ENCODE peak calls at places on chromosomes 4 and X, in four cellular contexts. X, N, L and W are unnamed samples.

GRCh38 chr4:28250646-28251045 is 1390.0 kb downstream of the STIM2 start:
- DNase-seq in X (no peak), N (no peak), L (no peak), W (no peak)

GRCh38 chr4:153513596-153513995 is 47.4 kb downstream of the TMEM131L start:
- DNase-seq in X (no peak), N (no peak), L (no peak), W (no peak)

GRCh38 chr4:177032341-177032740 is 239.6 kb upstream of the VEGFC start:
- DNase-seq in X (no peak), N (no peak), L (no peak), W (no peak)

GRCh38 chrX:81121513-81122363 is 80.0 kb downstream of the HMGN5 start:
- DNase-seq in X (peak), N (peak), L (peak), W (peak)

GRCh38 chrX:69309074-69309792 is 144.0 kb upstream of the PJA1 start:
- DNase-seq in X (no peak), N (no peak), L (no peak), W (no peak)

GRCh38 chrX:50814701-50815476 is 895 bp upstream of the SHROOM4 start:
- DNase-seq in X (no peak), N (peak), L (no peak), W (no peak)

GRCh38 chr4:118033148-118034060 is 882 bp upstream of the NDST3 start:
- DNase-seq in X (no peak), N (peak), L (no peak), W (peak)

GRCh38 chr4:76601791-76602190 is 166.8 kb downstream of the SHROOM3 start:
- DNase-seq in X (no peak), N (no peak), L (no peak), W (no peak)

GRCh38 chr4:104491826-104492771 is 2.6 kb downstream of the CXXC4 start:
- DNase-seq in X (peak), N (peak), L (no peak), W (no peak)

GRCh38 chrX:154505726-154506125 is 10.3 kb downstream of the FAM3A start:
- DNase-seq in X (no peak), N (no peak), L (no peak), W (no peak)

GRCh38 chr4:64777286-64777685 is 368.0 kb upstream of the TECRL start:
- DNase-seq in X (no peak), N (no peak), L (no peak), W (no peak)

GRCh38 chr4:126630171-126630570 is 1002.6 kb upstream of the INTU start:
- DNase-seq in X (no peak), N (no peak), L (no peak), W (no peak)

GRCh38 chr4:162682651-162683050 is 484.0 kb downstream of the NAF1 start:
- DNase-seq in X (no peak), N (no peak), L (no peak), W (no peak)